ENCODE peak calls at places on chromosomes 5 and 9, in seven cellular contexts. One of them, this sample, is unnamed.

GRCh38 chr5:118921946-118922345 is 66.4 kb downstream of the DTWD2 start:
- DNase-seq in AG04449: no peak
- DNase-seq in mucosa of gallbladder: no peak
- DNase-seq in HEK293T: no peak
- DNase-seq in iris pigment epithelial cell: no peak
- DNase-seq in RPMI8226: no peak
- DNase-seq in smooth muscle cell of the brain vasculature: no peak
- DNase-seq in this sample: peak

GRCh38 chr5:126523818-126524522 is 71.0 kb downstream of the ALDH7A1 start:
- DNase-seq in mucosa of gallbladder: no peak
- DNase-seq in AG04449: no peak
- DNase-seq in HEK293T: no peak
- DNase-seq in iris pigment epithelial cell: peak
- DNase-seq in smooth muscle cell of the brain vasculature: no peak
- DNase-seq in RPMI8226: no peak
- DNase-seq in this sample: no peak

GRCh38 chr5:132090107-132090506 is 16.5 kb downstream of the CSF2 start:
- DNase-seq in mucosa of gallbladder: no peak
- DNase-seq in HEK293T: no peak
- DNase-seq in smooth muscle cell of the brain vasculature: peak
- DNase-seq in iris pigment epithelial cell: peak
- DNase-seq in RPMI8226: peak
- DNase-seq in AG04449: no peak
- DNase-seq in this sample: peak

GRCh38 chr5:93078082-93079038 is 502.7 kb downstream of the NR2F1-AS1 start:
- DNase-seq in AG04449: peak
- DNase-seq in iris pigment epithelial cell: peak
- DNase-seq in HEK293T: no peak
- DNase-seq in mucosa of gallbladder: peak
- DNase-seq in RPMI8226: peak
- DNase-seq in smooth muscle cell of the brain vasculature: peak
- DNase-seq in this sample: peak

GRCh38 chr9:134330590-134330989 is 4.3 kb downstream of the RXRA start:
- DNase-seq in smooth muscle cell of the brain vasculature: no peak
- DNase-seq in iris pigment epithelial cell: no peak
- DNase-seq in mucosa of gallbladder: no peak
- DNase-seq in HEK293T: no peak
- DNase-seq in RPMI8226: peak
- DNase-seq in AG04449: no peak
- DNase-seq in this sample: no peak

GRCh38 chr9:98807070-98807810 is at the start of gene GALNT12:
- DNase-seq in iris pigment epithelial cell: no peak
- DNase-seq in HEK293T: peak
- DNase-seq in AG04449: no peak
- DNase-seq in smooth muscle cell of the brain vasculature: no peak
- DNase-seq in mucosa of gallbladder: peak
- DNase-seq in RPMI8226: peak
- DNase-seq in this sample: no peak

GRCh38 chr9:112377684-112378344 is 2.1 kb upstream of the HSDL2 start:
- DNase-seq in RPMI8226: no peak
- DNase-seq in iris pigment epithelial cell: no peak
- DNase-seq in mucosa of gallbladder: no peak
- DNase-seq in AG04449: no peak
- DNase-seq in HEK293T: no peak
- DNase-seq in smooth muscle cell of the brain vasculature: no peak
- DNase-seq in this sample: no peak

GRCh38 chr5:56910123-56910951 is 941 bp downstream of the SETD9 start:
- DNase-seq in iris pigment epithelial cell: peak
- DNase-seq in RPMI8226: peak
- DNase-seq in smooth muscle cell of the brain vasculature: no peak
- DNase-seq in mucosa of gallbladder: peak
- DNase-seq in HEK293T: peak
- DNase-seq in AG04449: no peak
- DNase-seq in this sample: no peak

GRCh38 chr5:44719856-44720255 is 88.9 kb upstream of the MRPS30 start:
- DNase-seq in mucosa of gallbladder: no peak
- DNase-seq in HEK293T: no peak
- DNase-seq in smooth muscle cell of the brain vasculature: no peak
- DNase-seq in iris pigment epithelial cell: no peak
- DNase-seq in AG04449: no peak
- DNase-seq in RPMI8226: no peak
- DNase-seq in this sample: no peak

GRCh38 chr5:142434322-142434612 is 109.4 kb upstream of the SPRY4 start:
- DNase-seq in mucosa of gallbladder: no peak
- DNase-seq in RPMI8226: no peak
- DNase-seq in smooth muscle cell of the brain vasculature: no peak
- DNase-seq in iris pigment epithelial cell: no peak
- DNase-seq in HEK293T: no peak
- DNase-seq in AG04449: no peak
- DNase-seq in this sample: no peak

GRCh38 chr9:137432687-137433348 is 8.3 kb downstream of the ENTPD8 start:
- DNase-seq in AG04449: no peak
- DNase-seq in iris pigment epithelial cell: no peak
- DNase-seq in smooth muscle cell of the brain vasculature: no peak
- DNase-seq in RPMI8226: no peak
- DNase-seq in mucosa of gallbladder: no peak
- DNase-seq in HEK293T: no peak
- DNase-seq in this sample: no peak

GRCh38 chr5:139774980-139775654 is 20.5 kb upstream of the PSD2 start:
- DNase-seq in AG04449: no peak
- DNase-seq in smooth muscle cell of the brain vasculature: no peak
- DNase-seq in iris pigment epithelial cell: peak
- DNase-seq in HEK293T: peak
- DNase-seq in RPMI8226: peak
- DNase-seq in mucosa of gallbladder: peak
- DNase-seq in this sample: no peak

GRCh38 chr5:82307431-82307830 is 29.3 kb upstream of the RPS23 start:
- DNase-seq in RPMI8226: no peak
- DNase-seq in mucosa of gallbladder: no peak
- DNase-seq in HEK293T: no peak
- DNase-seq in iris pigment epithelial cell: peak
- DNase-seq in smooth muscle cell of the brain vasculature: no peak
- DNase-seq in AG04449: no peak
- DNase-seq in this sample: no peak

GRCh38 chr9:20382460-20383071 is 239.7 kb downstream of the MLLT3 start:
- DNase-seq in iris pigment epithelial cell: peak
- DNase-seq in HEK293T: no peak
- DNase-seq in AG04449: peak
- DNase-seq in mucosa of gallbladder: no peak
- DNase-seq in smooth muscle cell of the brain vasculature: no peak
- DNase-seq in RPMI8226: no peak
- DNase-seq in this sample: peak

GRCh38 chr9:35909687-35910612 is 660 bp downstream of the SPAAR start:
- DNase-seq in RPMI8226: no peak
- DNase-seq in iris pigment epithelial cell: no peak
- DNase-seq in AG04449: no peak
- DNase-seq in HEK293T: no peak
- DNase-seq in mucosa of gallbladder: no peak
- DNase-seq in smooth muscle cell of the brain vasculature: no peak
- DNase-seq in this sample: no peak

GRCh38 chr9:25584611-25585010 is 93.6 kb downstream of the TUSC1 start:
- DNase-seq in mucosa of gallbladder: no peak
- DNase-seq in smooth muscle cell of the brain vasculature: no peak
- DNase-seq in AG04449: no peak
- DNase-seq in HEK293T: no peak
- DNase-seq in iris pigment epithelial cell: no peak
- DNase-seq in RPMI8226: no peak
- DNase-seq in this sample: no peak

GRCh38 chr9:81472701-81473100 is 216.6 kb downstream of the TLE1 start:
- DNase-seq in AG04449: no peak
- DNase-seq in mucosa of gallbladder: no peak
- DNase-seq in RPMI8226: no peak
- DNase-seq in HEK293T: no peak
- DNase-seq in iris pigment epithelial cell: no peak
- DNase-seq in smooth muscle cell of the brain vasculature: no peak
- DNase-seq in this sample: no peak

GRCh38 chr9:21695874-21696341 is 106.5 kb upstream of the MTAP start:
- DNase-seq in RPMI8226: no peak
- DNase-seq in iris pigment epithelial cell: no peak
- DNase-seq in HEK293T: no peak
- DNase-seq in AG04449: no peak
- DNase-seq in mucosa of gallbladder: no peak
- DNase-seq in smooth muscle cell of the brain vasculature: no peak
- DNase-seq in this sample: no peak

GRCh38 chr9:114047717-114048116 is 30.4 kb downstream of the AMBP start:
- DNase-seq in HEK293T: no peak
- DNase-seq in smooth muscle cell of the brain vasculature: no peak
- DNase-seq in mucosa of gallbladder: peak
- DNase-seq in AG04449: no peak
- DNase-seq in iris pigment epithelial cell: peak
- DNase-seq in RPMI8226: no peak
- DNase-seq in this sample: no peak

GRCh38 chr5:76762484-76762883 is 46.6 kb downstream of the F2R start:
- DNase-seq in RPMI8226: no peak
- DNase-seq in AG04449: no peak
- DNase-seq in HEK293T: no peak
- DNase-seq in smooth muscle cell of the brain vasculature: no peak
- DNase-seq in mucosa of gallbladder: no peak
- DNase-seq in iris pigment epithelial cell: no peak
- DNase-seq in this sample: no peak

GRCh38 chr9:112125961-112126388 is 49.1 kb downstream of the SUSD1 start:
- DNase-seq in iris pigment epithelial cell: peak
- DNase-seq in HEK293T: no peak
- DNase-seq in smooth muscle cell of the brain vasculature: no peak
- DNase-seq in mucosa of gallbladder: no peak
- DNase-seq in RPMI8226: no peak
- DNase-seq in AG04449: no peak
- DNase-seq in this sample: no peak

GRCh38 chr5:29263836-29264235 is 1929.7 kb upstream of the CDH6 start:
- DNase-seq in iris pigment epithelial cell: no peak
- DNase-seq in smooth muscle cell of the brain vasculature: no peak
- DNase-seq in RPMI8226: no peak
- DNase-seq in mucosa of gallbladder: no peak
- DNase-seq in HEK293T: no peak
- DNase-seq in AG04449: no peak
- DNase-seq in this sample: no peak

GRCh38 chr9:133008406-133008805 is 22.4 kb upstream of the GTF3C5 start:
- DNase-seq in RPMI8226: no peak
- DNase-seq in smooth muscle cell of the brain vasculature: no peak
- DNase-seq in mucosa of gallbladder: no peak
- DNase-seq in AG04449: no peak
- DNase-seq in HEK293T: no peak
- DNase-seq in iris pigment epithelial cell: no peak
- DNase-seq in this sample: no peak

GRCh38 chr5:68086857-68087256 is 128.7 kb upstream of the PIK3R1 start:
- DNase-seq in HEK293T: no peak
- DNase-seq in iris pigment epithelial cell: peak
- DNase-seq in RPMI8226: no peak
- DNase-seq in smooth muscle cell of the brain vasculature: no peak
- DNase-seq in mucosa of gallbladder: peak
- DNase-seq in AG04449: peak
- DNase-seq in this sample: peak

GRCh38 chr5:64505769-64506566 is at the start of gene RGS7BP:
- DNase-seq in RPMI8226: no peak
- DNase-seq in iris pigment epithelial cell: peak
- DNase-seq in smooth muscle cell of the brain vasculature: peak
- DNase-seq in HEK293T: peak
- DNase-seq in mucosa of gallbladder: peak
- DNase-seq in AG04449: no peak
- DNase-seq in this sample: no peak

GRCh38 chr5:180133060-180133459 is 61.5 kb upstream of the RNF130 start:
- DNase-seq in iris pigment epithelial cell: no peak
- DNase-seq in AG04449: no peak
- DNase-seq in HEK293T: no peak
- DNase-seq in mucosa of gallbladder: no peak
- DNase-seq in smooth muscle cell of the brain vasculature: no peak
- DNase-seq in RPMI8226: no peak
- DNase-seq in this sample: no peak

GRCh38 chr9:12708562-12709298 is 15.5 kb downstream of the TYRP1 start:
- DNase-seq in smooth muscle cell of the brain vasculature: no peak
- DNase-seq in iris pigment epithelial cell: peak
- DNase-seq in HEK293T: no peak
- DNase-seq in mucosa of gallbladder: no peak
- DNase-seq in RPMI8226: no peak
- DNase-seq in AG04449: no peak
- DNase-seq in this sample: peak

GRCh38 chr5:159449925-159450324 is 119.6 kb upstream of the IL12B start:
- DNase-seq in AG04449: no peak
- DNase-seq in RPMI8226: no peak
- DNase-seq in HEK293T: no peak
- DNase-seq in smooth muscle cell of the brain vasculature: no peak
- DNase-seq in iris pigment epithelial cell: peak
- DNase-seq in mucosa of gallbladder: no peak
- DNase-seq in this sample: no peak

GRCh38 chr9:77158772-77159513 is 18.4 kb upstream of the VPS13A start:
- DNase-seq in smooth muscle cell of the brain vasculature: no peak
- DNase-seq in AG04449: peak
- DNase-seq in mucosa of gallbladder: no peak
- DNase-seq in iris pigment epithelial cell: peak
- DNase-seq in RPMI8226: no peak
- DNase-seq in HEK293T: no peak
- DNase-seq in this sample: no peak

GRCh38 chr9:120387257-120387999 is 192.5 kb downstream of the CDK5RAP2 start:
- DNase-seq in HEK293T: no peak
- DNase-seq in AG04449: no peak
- DNase-seq in iris pigment epithelial cell: no peak
- DNase-seq in RPMI8226: no peak
- DNase-seq in mucosa of gallbladder: no peak
- DNase-seq in smooth muscle cell of the brain vasculature: no peak
- DNase-seq in this sample: no peak

GRCh38 chr5:177309351-177310191 is 2.1 kb downstream of the MXD3 start:
- DNase-seq in HEK293T: peak
- DNase-seq in AG04449: no peak
- DNase-seq in RPMI8226: peak
- DNase-seq in mucosa of gallbladder: peak
- DNase-seq in iris pigment epithelial cell: peak
- DNase-seq in smooth muscle cell of the brain vasculature: no peak
- DNase-seq in this sample: no peak

This sample was measured in BJ.